ENCODE peak calls at places on chromosomes 5 and 9, in four cellular contexts. One of them, this sample, is unnamed.

GRCh38 chr5:17192191-17192590 is 25.2 kb upstream of the BASP1 start:
- DNase-seq in nephron progenitor cell: no peak
- DNase-seq in fibroblast of lung: no peak
- DNase-seq in PC-9: no peak
- DNase-seq in this sample: no peak

GRCh38 chr9:92671323-92671722 is 1.4 kb upstream of the IPPK start:
- DNase-seq in nephron progenitor cell: no peak
- DNase-seq in fibroblast of lung: peak
- DNase-seq in PC-9: peak
- DNase-seq in this sample: peak

GRCh38 chr9:124906966-124907365 is 33.9 kb downstream of the GOLGA1 start:
- DNase-seq in nephron progenitor cell: no peak
- DNase-seq in fibroblast of lung: no peak
- DNase-seq in PC-9: no peak
- DNase-seq in this sample: no peak

GRCh38 chr9:92738661-92739081 is 26.0 kb downstream of the BICD2 start:
- DNase-seq in nephron progenitor cell: no peak
- DNase-seq in fibroblast of lung: no peak
- DNase-seq in PC-9: peak
- DNase-seq in this sample: peak

GRCh38 chr5:157890825-157891587 is 32.1 kb upstream of the CLINT1 start:
- DNase-seq in nephron progenitor cell: no peak
- DNase-seq in fibroblast of lung: no peak
- DNase-seq in PC-9: no peak
- DNase-seq in this sample: no peak

GRCh38 chr9:118529210-118529609 is 825.0 kb downstream of the TLR4 start:
- DNase-seq in nephron progenitor cell: no peak
- DNase-seq in fibroblast of lung: no peak
- DNase-seq in PC-9: no peak
- DNase-seq in this sample: no peak

GRCh38 chr9:88443480-88444113 is 55.4 kb downstream of the SPIN1 start:
- DNase-seq in nephron progenitor cell: no peak
- DNase-seq in fibroblast of lung: no peak
- DNase-seq in PC-9: no peak
- DNase-seq in this sample: no peak

GRCh38 chr5:108148715-108149139 is 233.2 kb downstream of the FBXL17 start:
- DNase-seq in nephron progenitor cell: no peak
- DNase-seq in fibroblast of lung: peak
- DNase-seq in PC-9: no peak
- DNase-seq in this sample: peak

GRCh38 chr5:173941102-173941501 is 47.9 kb upstream of the C5orf47 start:
- DNase-seq in nephron progenitor cell: no peak
- DNase-seq in fibroblast of lung: no peak
- DNase-seq in PC-9: no peak
- DNase-seq in this sample: no peak

GRCh38 chr5:89273289-89273688 is 390.3 kb upstream of the MEF2C start:
- DNase-seq in nephron progenitor cell: no peak
- DNase-seq in fibroblast of lung: no peak
- DNase-seq in PC-9: no peak
- DNase-seq in this sample: no peak

GRCh38 chr5:148750614-148751013 is 75.8 kb upstream of the ADRB2 start:
- DNase-seq in nephron progenitor cell: no peak
- DNase-seq in fibroblast of lung: no peak
- DNase-seq in PC-9: no peak
- DNase-seq in this sample: no peak

GRCh38 chr5:16160706-16161105 is 18.9 kb downstream of the MARCHF11 start:
- DNase-seq in nephron progenitor cell: peak
- DNase-seq in fibroblast of lung: peak
- DNase-seq in PC-9: peak
- DNase-seq in this sample: peak

GRCh38 chr5:115349001-115349817 is 52.8 kb upstream of the CCDC112 start:
- DNase-seq in nephron progenitor cell: no peak
- DNase-seq in fibroblast of lung: peak
- DNase-seq in PC-9: peak
- DNase-seq in this sample: peak

GRCh38 chr9:35945341-35946018 is 12.5 kb downstream of the OR2S2 start:
- DNase-seq in nephron progenitor cell: peak
- DNase-seq in fibroblast of lung: peak
- DNase-seq in PC-9: peak
- DNase-seq in this sample: peak

GRCh38 chr9:36486933-36487481 is 85.7 kb upstream of the MELK start:
- DNase-seq in nephron progenitor cell: peak
- DNase-seq in fibroblast of lung: no peak
- DNase-seq in PC-9: peak
- DNase-seq in this sample: peak

GRCh38 chr9:122180633-122181032 is 20.9 kb downstream of the MORN5 start:
- DNase-seq in nephron progenitor cell: no peak
- DNase-seq in fibroblast of lung: peak
- DNase-seq in PC-9: no peak
- DNase-seq in this sample: peak

GRCh38 chr9:76560481-76560891 is 101.5 kb downstream of the GCNT1 start:
- DNase-seq in nephron progenitor cell: no peak
- DNase-seq in fibroblast of lung: peak
- DNase-seq in PC-9: no peak
- DNase-seq in this sample: no peak

GRCh38 chr5:27489701-27490100 is 451.3 kb upstream of the CDH9 start:
- DNase-seq in nephron progenitor cell: no peak
- DNase-seq in fibroblast of lung: no peak
- DNase-seq in PC-9: no peak
- DNase-seq in this sample: no peak

GRCh38 chr5:79109527-79110492 is 1.8 kb upstream of the BHMT start:
- DNase-seq in nephron progenitor cell: peak
- DNase-seq in fibroblast of lung: no peak
- DNase-seq in PC-9: no peak
- DNase-seq in this sample: no peak

GRCh38 chr9:69454327-69454726 is 129.3 kb downstream of the ENTREP1 start:
- DNase-seq in nephron progenitor cell: no peak
- DNase-seq in fibroblast of lung: no peak
- DNase-seq in PC-9: no peak
- DNase-seq in this sample: no peak

GRCh38 chr9:18520395-18520794 is 46.4 kb downstream of the ADAMTSL1 start:
- DNase-seq in nephron progenitor cell: no peak
- DNase-seq in fibroblast of lung: peak
- DNase-seq in PC-9: no peak
- DNase-seq in this sample: no peak

GRCh38 chr9:105243015-105243686 is 1.3 kb upstream of the SLC44A1 start:
- DNase-seq in nephron progenitor cell: no peak
- DNase-seq in fibroblast of lung: no peak
- DNase-seq in PC-9: peak
- DNase-seq in this sample: no peak

GRCh38 chr9:83920469-83920941 is 727 bp downstream of the KIF27 start:
- DNase-seq in nephron progenitor cell: no peak
- DNase-seq in fibroblast of lung: peak
- DNase-seq in PC-9: no peak
- DNase-seq in this sample: no peak

DNA sequence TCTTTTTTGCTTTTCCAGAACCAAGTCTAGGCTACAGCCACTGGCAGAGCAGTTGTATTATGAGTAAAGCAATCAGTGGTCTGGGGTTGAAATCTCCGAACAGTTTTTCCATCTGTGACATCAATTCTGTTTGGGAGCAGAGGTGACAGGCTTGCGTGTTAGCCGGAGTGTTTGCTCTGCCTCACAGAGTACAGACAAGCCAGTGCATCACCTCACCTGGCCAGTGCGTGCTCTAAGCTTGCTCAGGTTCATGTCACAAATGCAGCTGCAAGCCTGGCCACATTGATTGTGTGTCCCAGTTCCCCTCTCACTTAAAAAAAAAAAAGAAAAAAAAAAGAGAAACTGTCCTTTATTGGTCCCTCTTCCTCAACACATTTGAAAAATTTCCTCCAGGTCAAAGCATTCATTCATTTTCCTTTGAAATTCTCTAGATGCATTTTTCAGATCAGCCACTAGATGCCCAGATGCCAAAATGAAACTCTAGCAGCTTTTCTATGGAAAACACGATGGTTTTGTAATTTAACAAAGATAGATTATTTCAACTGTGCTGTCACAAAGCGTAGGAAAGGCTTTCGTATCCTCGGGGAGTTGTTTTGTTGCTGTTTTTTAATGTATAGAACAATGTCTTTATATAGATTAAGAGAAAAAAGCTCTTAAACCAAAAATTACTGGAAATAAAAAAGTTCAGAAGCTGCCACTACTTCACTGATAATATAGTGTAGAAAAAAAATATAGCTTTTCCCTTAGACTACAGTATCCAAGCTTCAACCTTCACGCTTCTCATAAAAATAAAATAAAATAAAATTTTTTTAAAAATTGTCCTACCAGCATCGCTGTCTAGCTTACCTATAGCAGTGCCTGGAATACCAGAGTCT is 585.5 kb downstream of the TLE1 start:
- DNase-seq in nephron progenitor cell: no peak
- DNase-seq in fibroblast of lung: peak
- DNase-seq in PC-9: no peak
- DNase-seq in this sample: peak
- TF ChIP-seq CTCF in nephron progenitor cell: peak
- TF ChIP-seq CTCF in fibroblast of lung: peak
- TF ChIP-seq CTCF in PC-9: peak
- TF ChIP-seq CTCF in this sample: peak

GRCh38 chr5:135330798-135331096 is 68.3 kb downstream of the MACROH2A1 start:
- DNase-seq in nephron progenitor cell: no peak
- DNase-seq in fibroblast of lung: no peak
- DNase-seq in PC-9: no peak
- DNase-seq in this sample: no peak

GRCh38 chr5:135331612-135332011 is 67.4 kb downstream of the MACROH2A1 start:
- DNase-seq in nephron progenitor cell: no peak
- DNase-seq in fibroblast of lung: no peak
- DNase-seq in PC-9: no peak
- DNase-seq in this sample: no peak

GRCh38 chr5:135328128-135328687 is 70.8 kb downstream of the MACROH2A1 start:
- DNase-seq in nephron progenitor cell: no peak
- DNase-seq in fibroblast of lung: no peak
- DNase-seq in PC-9: no peak
- DNase-seq in this sample: no peak

GRCh38 chr5:135329101-135329912 is 69.7 kb downstream of the MACROH2A1 start:
- DNase-seq in nephron progenitor cell: no peak
- DNase-seq in fibroblast of lung: no peak
- DNase-seq in PC-9: no peak
- DNase-seq in this sample: no peak

GRCh38 chr5:135329913-135330797 is 68.9 kb downstream of the MACROH2A1 start:
- DNase-seq in nephron progenitor cell: no peak
- DNase-seq in fibroblast of lung: no peak
- DNase-seq in PC-9: no peak
- DNase-seq in this sample: no peak
- TF ChIP-seq CTCF in nephron progenitor cell: no peak
- TF ChIP-seq CTCF in fibroblast of lung: no peak
- TF ChIP-seq CTCF in PC-9: no peak
- TF ChIP-seq CTCF in this sample: no peak

GRCh38 chr5:65102826-65103673 is 334.3 kb downstream of the CWC27 start:
- DNase-seq in nephron progenitor cell: no peak
- DNase-seq in fibroblast of lung: peak
- DNase-seq in PC-9: peak
- DNase-seq in this sample: peak
- TF ChIP-seq CTCF in nephron progenitor cell: no peak
- TF ChIP-seq CTCF in fibroblast of lung: peak
- TF ChIP-seq CTCF in PC-9: peak
- TF ChIP-seq CTCF in this sample: peak

GRCh38 chr5:100709771-100710170 is 174.6 kb downstream of the FAM174A start:
- DNase-seq in nephron progenitor cell: no peak
- DNase-seq in fibroblast of lung: no peak
- DNase-seq in PC-9: no peak
- DNase-seq in this sample: no peak

GRCh38 chr5:100708625-100709171 is 173.5 kb downstream of the FAM174A start:
- DNase-seq in nephron progenitor cell: no peak
- DNase-seq in fibroblast of lung: no peak
- DNase-seq in PC-9: no peak
- DNase-seq in this sample: no peak

DNA sequence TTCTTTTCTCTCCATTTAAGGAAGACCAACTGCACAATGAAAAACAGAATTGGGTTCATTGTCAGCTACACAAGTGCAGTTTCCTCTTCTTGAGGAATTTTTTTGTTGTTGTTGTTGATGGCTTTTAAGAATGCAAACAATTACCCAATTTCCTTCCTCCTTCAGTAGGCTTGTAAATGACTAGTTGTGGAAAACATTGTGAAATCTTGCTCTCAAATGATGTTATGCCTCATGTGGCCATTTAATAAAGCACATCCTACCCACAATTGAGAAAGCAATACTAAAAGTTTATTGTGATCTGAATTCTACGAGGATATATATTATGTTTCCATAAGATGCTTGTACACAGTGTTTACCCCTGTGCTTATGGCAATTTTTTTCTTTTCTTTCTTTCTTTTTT is 171.6 kb downstream of the FAM174A start:
- DNase-seq in nephron progenitor cell: no peak
- DNase-seq in fibroblast of lung: peak
- DNase-seq in PC-9: no peak
- DNase-seq in this sample: peak
- TF ChIP-seq CTCF in nephron progenitor cell: no peak
- TF ChIP-seq CTCF in fibroblast of lung: peak
- TF ChIP-seq CTCF in PC-9: peak
- TF ChIP-seq CTCF in this sample: peak

DNA sequence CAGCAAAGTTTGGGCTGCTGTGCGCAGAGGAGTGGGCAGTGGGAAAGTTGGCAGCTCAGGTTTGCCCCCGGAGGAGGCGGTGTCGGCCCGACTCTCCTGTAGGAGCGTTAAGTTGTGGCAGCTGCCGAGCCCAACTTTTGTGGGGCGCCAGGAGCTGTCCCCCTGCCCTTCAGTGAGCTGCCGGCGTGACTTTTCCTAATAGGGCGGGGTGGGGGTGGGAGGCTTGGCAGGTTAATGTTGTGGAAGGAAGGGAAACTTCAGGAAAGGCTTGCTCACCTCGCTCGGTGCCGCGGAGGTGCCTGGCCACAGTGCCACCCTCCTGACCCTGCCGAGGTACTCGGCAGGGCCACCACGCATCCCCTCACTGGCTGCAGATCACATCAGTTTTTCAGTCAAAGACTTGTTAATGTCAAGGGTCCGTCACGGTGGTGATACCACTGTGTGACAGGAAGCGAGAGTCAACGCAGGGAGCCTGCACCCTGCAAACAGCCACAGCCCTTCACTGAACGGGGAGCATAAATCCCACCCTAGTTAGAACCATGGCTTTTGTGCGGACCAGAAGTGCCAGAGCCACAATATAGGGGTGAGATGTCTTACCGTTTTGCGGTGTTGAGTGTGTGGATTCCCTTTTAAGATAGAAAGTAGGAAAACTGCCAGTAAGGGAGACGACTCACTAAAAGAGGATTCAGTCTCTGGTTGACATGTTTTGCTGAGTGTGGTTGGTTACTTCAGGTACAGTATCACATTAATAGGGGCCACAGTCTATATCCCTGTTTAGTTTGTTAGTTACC is 746 bp downstream of the LNPEP start:
- DNase-seq in nephron progenitor cell: peak
- DNase-seq in fibroblast of lung: peak
- DNase-seq in PC-9: peak
- DNase-seq in this sample: peak
- TF ChIP-seq CTCF in nephron progenitor cell: no peak
- TF ChIP-seq CTCF in fibroblast of lung: no peak
- TF ChIP-seq CTCF in PC-9: no peak
- TF ChIP-seq CTCF in this sample: no peak

DNA sequence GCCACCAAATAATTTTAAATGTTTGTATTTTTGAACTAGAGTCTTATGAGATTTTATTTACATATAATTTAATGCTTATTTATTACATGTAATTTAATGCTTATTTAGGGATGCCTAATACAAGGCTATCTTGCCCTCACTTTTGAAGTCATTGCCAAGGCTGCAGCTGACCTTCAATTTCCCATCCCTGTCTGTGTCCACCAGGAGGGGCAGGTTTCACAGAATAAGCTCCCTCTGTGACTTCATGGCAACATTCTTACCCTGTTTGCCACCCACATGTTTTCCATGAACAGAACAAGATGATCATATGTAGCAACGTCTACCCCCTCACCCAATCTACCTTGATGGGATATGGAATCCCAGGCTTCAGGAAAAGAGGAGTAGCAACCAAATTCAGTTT is 27.0 kb downstream of the C5 start:
- DNase-seq in nephron progenitor cell: no peak
- DNase-seq in fibroblast of lung: no peak
- DNase-seq in PC-9: no peak
- DNase-seq in this sample: peak
- TF ChIP-seq CTCF in nephron progenitor cell: peak
- TF ChIP-seq CTCF in fibroblast of lung: peak
- TF ChIP-seq CTCF in PC-9: no peak
- TF ChIP-seq CTCF in this sample: no peak

This sample was measured in RWPE1.